ENCODE peak calls at places on chromosomes 12 and 14, in seven cellular contexts. E, T, F, M, Y, U and Q are unnamed samples.

GRCh38 chr12:115710104-115710564 is 567.4 kb downstream of the MED13L start:
- DNase-seq in E (no peak), T (no peak), F (no peak), M (peak), Y (peak), U (peak), Q (no peak)

GRCh38 chr14:105487449-105487985 is 831 bp downstream of the CRIP1 start:
- DNase-seq in E (peak), T (no peak), F (no peak), M (peak), Y (no peak), U (no peak), Q (no peak)

GRCh38 chr12:110998165-110998564 is 77.8 kb upstream of the MYL2 start:
- DNase-seq in E (no peak), T (no peak), F (no peak), M (no peak), Y (no peak), U (no peak), Q (no peak)

GRCh38 chr12:26648584-26648983 is 184.4 kb downstream of the ITPR2 start:
- DNase-seq in E (no peak), T (no peak), F (no peak), M (no peak), Y (peak), U (peak), Q (no peak)

GRCh38 chr12:1886396-1887008 is 31.9 kb downstream of the CACNA2D4 start:
- DNase-seq in E (no peak), T (no peak), F (no peak), M (no peak), Y (no peak), U (no peak), Q (no peak)

GRCh38 chr12:52084491-52085231 is 5.2 kb downstream of the SMIM41 start:
- DNase-seq in E (no peak), T (no peak), F (no peak), M (no peak), Y (no peak), U (no peak), Q (no peak)

GRCh38 chr12:50842637-50843493 is at the start of gene TMPRSS12:
- DNase-seq in E (no peak), T (peak), F (no peak), M (peak), Y (peak), U (no peak), Q (no peak)

GRCh38 chr12:92953747-92954146 is 24.7 kb upstream of the EEA1 start:
- DNase-seq in E (peak), T (peak), F (no peak), M (no peak), Y (no peak), U (no peak), Q (no peak)

GRCh38 chr14:90397401-90398314 is 829 bp downstream of the CALM1 start:
- DNase-seq in E (peak), T (peak), F (peak), M (peak), Y (peak), U (peak), Q (no peak)

GRCh38 chr12:104415308-104415980 is 41.3 kb upstream of the CHST11 start:
- DNase-seq in E (no peak), T (no peak), F (no peak), M (no peak), Y (no peak), U (no peak), Q (no peak)

DNA sequence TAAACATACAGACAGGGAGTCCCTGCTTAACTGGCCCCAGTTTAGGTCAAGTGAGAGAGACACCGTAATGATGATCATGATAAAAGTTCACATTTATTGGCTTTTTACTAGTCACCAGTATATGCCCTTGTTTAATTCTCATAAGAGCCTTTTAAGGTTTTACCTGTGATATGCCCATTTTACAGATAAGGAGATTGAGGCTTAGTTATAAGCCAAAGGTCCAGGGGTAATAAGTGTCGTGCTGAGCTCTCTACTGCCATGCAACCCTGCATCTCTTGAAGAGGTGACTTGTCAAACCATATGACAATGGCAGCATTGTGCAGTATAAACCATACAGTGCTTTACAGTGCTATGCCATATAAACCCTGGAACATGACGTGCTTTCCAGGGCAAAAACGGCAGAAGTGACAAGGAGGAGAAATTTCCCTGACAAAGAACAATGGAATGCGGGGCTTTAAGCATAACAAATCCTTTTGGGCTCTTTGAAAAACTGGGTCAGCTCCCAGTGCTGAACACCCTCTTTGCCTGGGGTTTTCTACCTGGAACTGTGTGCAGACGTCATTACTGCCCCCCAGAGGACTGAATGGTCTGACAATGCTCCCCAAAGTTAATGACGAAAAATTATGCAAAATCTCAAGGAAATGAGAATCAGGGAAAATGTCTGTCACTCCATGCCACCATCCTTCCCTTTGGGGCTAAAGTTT is 59.7 kb upstream of the C14orf132 start:
- DNase-seq in E (no peak), T (peak), F (peak), M (no peak), Y (no peak), U (no peak), Q (no peak)
- TF ChIP-seq CTCF in E (no peak), T (peak), F (peak), M (no peak), Y (no peak), U (peak), Q (no peak)

GRCh38 chr14:100341301-100342031 is 18.3 kb downstream of the SLC25A47 start:
- DNase-seq in E (no peak), T (no peak), F (peak), M (no peak), Y (peak), U (peak), Q (no peak)
- H3K4me3 ChIP-seq in E (no peak), T (no peak), F (no peak), M (no peak), Y (no peak), U (no peak), Q (no peak)

GRCh38 chr12:24964342-24964741 is 15.4 kb upstream of the BCAT1 start:
- DNase-seq in E (no peak), T (no peak), F (no peak), M (no peak), Y (no peak), U (no peak), Q (no peak)

GRCh38 chr12:24955853-24956252 is 7.0 kb upstream of the BCAT1 start:
- DNase-seq in E (no peak), T (peak), F (no peak), M (no peak), Y (no peak), U (no peak), Q (no peak)

GRCh38 chr12:24955389-24955788 is 6.5 kb upstream of the BCAT1 start:
- DNase-seq in E (no peak), T (no peak), F (no peak), M (no peak), Y (no peak), U (peak), Q (no peak)

GRCh38 chr12:24960222-24960855 is 11.4 kb upstream of the BCAT1 start:
- DNase-seq in E (peak), T (peak), F (peak), M (no peak), Y (peak), U (peak), Q (no peak)
- TF ChIP-seq CTCF in E (peak), T (peak), F (peak), M (no peak), Y (peak), U (peak), Q (peak)

GRCh38 chr14:68546839-68547238 is 246.0 kb downstream of the ZFP36L1 start:
- DNase-seq in E (no peak), T (no peak), F (no peak), M (no peak), Y (peak), U (peak), Q (no peak)
- H3K4me3 ChIP-seq in E (no peak), T (no peak), F (no peak), M (no peak), Y (no peak), U (no peak), Q (no peak)

DNA sequence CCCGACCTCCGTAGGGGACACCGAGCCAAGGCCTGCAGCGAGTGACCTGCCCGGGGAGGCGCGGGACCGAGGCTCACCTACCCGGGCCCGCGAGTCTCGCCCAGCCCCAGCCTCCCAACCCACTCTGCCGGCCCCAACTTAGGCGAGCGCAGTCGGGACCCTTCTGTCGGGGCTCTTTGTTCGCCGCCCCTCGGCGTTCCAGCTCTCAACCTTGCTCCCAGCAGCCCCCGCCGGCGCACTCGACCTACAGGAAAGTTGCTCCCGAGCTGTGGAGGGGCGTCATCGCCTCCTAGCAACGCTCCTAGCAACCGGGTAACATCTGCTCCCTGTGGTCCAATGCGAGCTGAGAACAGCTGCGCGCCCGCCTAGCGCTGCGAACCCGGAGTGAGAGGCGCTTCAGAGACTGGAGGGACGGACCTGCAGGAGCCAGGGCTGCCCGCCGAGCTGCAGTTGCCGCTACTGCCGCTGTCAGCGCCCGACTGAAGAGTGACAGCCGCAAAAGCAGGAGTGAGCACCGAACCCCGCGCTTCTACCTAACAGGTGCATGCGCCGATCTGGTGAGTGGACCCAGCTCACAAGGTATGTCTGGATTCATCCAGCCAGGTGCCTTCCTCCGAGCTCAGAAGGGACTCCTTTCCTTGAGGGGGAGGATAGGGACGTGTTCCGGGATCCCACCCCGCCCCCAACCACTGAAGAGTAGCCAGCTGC is 354.9 kb downstream of the SNAPC1 start:
- DNase-seq in E (peak), T (peak), F (peak), M (peak), Y (peak), U (peak), Q (peak)
- TF ChIP-seq CTCF in E (peak), T (peak), F (peak), M (peak), Y (peak), U (peak), Q (peak)

GRCh38 chr14:104150201-104151027 is 12.0 kb downstream of the KIF26A start:
- DNase-seq in E (no peak), T (peak), F (no peak), M (no peak), Y (peak), U (peak), Q (no peak)
- H3K4me3 ChIP-seq in E (no peak), T (no peak), F (no peak), M (no peak), Y (no peak), U (no peak), Q (no peak)

DNA sequence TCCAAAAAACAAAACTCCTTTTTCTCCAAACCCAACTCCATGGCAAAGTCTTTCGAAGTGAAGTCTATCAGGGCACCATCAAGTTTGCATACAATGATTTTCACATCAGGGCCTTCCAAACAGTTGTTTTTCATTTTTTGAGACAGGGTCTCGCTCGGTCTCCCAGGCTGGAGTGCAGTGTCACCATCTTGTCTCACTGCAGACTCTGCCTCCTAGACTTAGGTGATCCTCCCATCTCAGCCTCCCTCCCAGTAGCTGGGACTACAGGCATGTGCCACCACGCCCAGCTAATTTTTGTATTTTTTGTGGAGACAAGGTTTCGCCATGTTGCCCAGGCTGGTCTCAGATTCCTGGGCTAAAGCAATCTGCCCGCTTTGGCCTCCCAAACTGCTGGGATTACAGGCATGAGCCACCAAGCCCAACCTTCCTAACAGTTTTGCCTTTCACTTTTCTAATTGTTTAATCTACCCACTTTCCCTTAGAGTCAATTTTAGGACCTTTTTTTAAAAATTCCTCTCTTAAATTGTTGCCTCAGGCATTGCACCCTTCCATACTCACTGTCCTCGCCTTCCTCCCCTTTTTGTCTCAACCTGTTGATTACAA is 11.6 kb downstream of the ZFHX2 start:
- DNase-seq in E (no peak), T (no peak), F (no peak), M (no peak), Y (no peak), U (no peak), Q (no peak)
- TF ChIP-seq CTCF in E (no peak), T (peak), F (no peak), M (no peak), Y (no peak), U (no peak), Q (no peak)